ENCODE peak calls at places on chromosomes 2 and 18, in five cellular contexts. F is activated T-cell treated with anti-CD3 and anti-CD28 coated beads for 1 hour; S is NCI-H460; B is RWPE1; E is stimulated activated CD4-positive, alpha-beta T cell treated with anti-CD3 and anti-CD28 coated beads, Interleukin-15, amount 100 ng/mL, for 24 hours. I is an unnamed sample.

GRCh38 chr2:230155359-230155758 is 64.4 kb downstream of the SP110 start:
- DNase-seq in E (peak), B (no peak), F (no peak), S (no peak), I (peak)

GRCh38 chr2:152638590-152638989 is 78.7 kb downstream of the PRPF40A start:
- DNase-seq in E (no peak), B (no peak), F (no peak), S (no peak), I (no peak)

GRCh38 chr2:20143263-20143662 is 81.7 kb downstream of the SDC1 start:
- DNase-seq in B (no peak), E (no peak), S (no peak), F (no peak), I (no peak)

GRCh38 chr2:194060269-194060668 is 1596.8 kb upstream of the SLC39A10 start:
- DNase-seq in F (no peak), S (no peak), B (no peak), E (no peak), I (no peak)

GRCh38 chr18:60500960-60501359 is 128.4 kb upstream of the MC4R start:
- DNase-seq in B (no peak), E (no peak), F (no peak), S (no peak), I (no peak)

GRCh38 chr18:58205087-58205779 is 161.2 kb downstream of the NEDD4L start:
- DNase-seq in E (no peak), S (no peak), F (no peak), B (no peak), I (no peak)

GRCh38 chr2:85448840-85449588 is 30.5 kb downstream of the SH2D6 start:
- DNase-seq in E (no peak), S (no peak), B (no peak), F (no peak), I (no peak)

GRCh38 chr2:127226132-127226519 is 6.0 kb upstream of the CYP27C1 start:
- DNase-seq in E (no peak), S (no peak), B (no peak), F (no peak), I (no peak)

GRCh38 chr2:122210898-122211605 is 455.6 kb downstream of the TSN start:
- DNase-seq in E (no peak), S (no peak), F (no peak), B (no peak), I (no peak)

GRCh38 chr2:2083113-2083757 is 247.8 kb downstream of the MYT1L start:
- DNase-seq in S (no peak), E (no peak), B (no peak), F (no peak), I (no peak)

GRCh38 chr2:203438528-203438927 is 96.6 kb downstream of the RAPH1 start:
- DNase-seq in B (no peak), E (no peak), F (no peak), S (no peak), I (no peak)

GRCh38 chr2:220682616-220683015 is 889.5 kb downstream of the EPHA4 start:
- DNase-seq in B (peak), F (no peak), E (no peak), S (no peak), I (no peak)

GRCh38 chr18:55534547-55534946 is 53.4 kb downstream of the TCF4 start:
- DNase-seq in F (no peak), S (no peak), B (no peak), E (no peak), I (no peak)

GRCh38 chr2:222424729-222425671 is 657 bp downstream of the SGPP2 start:
- DNase-seq in S (no peak), E (peak), B (no peak), F (no peak), I (peak)

GRCh38 chr2:199136681-199137080 is 321.1 kb downstream of the SATB2 start:
- DNase-seq in B (peak), S (no peak), F (no peak), E (no peak), I (no peak)

GRCh38 chr18:5309888-5310470 is 14.5 kb upstream of the ZBTB14 start:
- DNase-seq in E (peak), F (no peak), S (peak), B (no peak), I (peak)

GRCh38 chr2:11669454-11670291 is at the start of gene NTSR2:
- DNase-seq in F (no peak), E (peak), B (peak), S (peak), I (peak)